ENCODE peak calls at places on chromosomes 6 and 20, in six cellular contexts. One of them, this sample, is unnamed.

GRCh38 chr6:14981960-14982359 is 263.9 kb upstream of the JARID2 start:
- DNase-seq in GM12892: no peak
- DNase-seq in GM12878: no peak
- DNase-seq in K562: peak
- DNase-seq in HepG2: no peak
- DNase-seq in H1: no peak
- DNase-seq in this sample: no peak

GRCh38 chr20:47809561-47809960 is 24.3 kb upstream of the SULF2 start:
- DNase-seq in GM12892: no peak
- DNase-seq in GM12878: no peak
- DNase-seq in H1: no peak
- DNase-seq in HepG2: no peak
- DNase-seq in K562: no peak
- DNase-seq in this sample: no peak

GRCh38 chr6:87887266-87887665 is 160.4 kb upstream of the SPACA1 start:
- DNase-seq in HepG2: no peak
- DNase-seq in K562: no peak
- DNase-seq in GM12892: no peak
- DNase-seq in GM12878: no peak
- DNase-seq in H1: no peak
- DNase-seq in this sample: no peak

GRCh38 chr6:40966860-40967259 is 72.2 kb downstream of the UNC5CL start:
- DNase-seq in GM12878: no peak
- DNase-seq in GM12892: no peak
- DNase-seq in HepG2: no peak
- DNase-seq in K562: no peak
- DNase-seq in H1: no peak
- DNase-seq in this sample: no peak

GRCh38 chr6:22152871-22153270 is 144.0 kb downstream of the PRL start:
- DNase-seq in H1: no peak
- DNase-seq in GM12892: no peak
- DNase-seq in K562: no peak
- DNase-seq in GM12878: no peak
- DNase-seq in HepG2: no peak
- DNase-seq in this sample: no peak

GRCh38 chr20:20359628-20360027 is 8.3 kb upstream of the INSM1 start:
- DNase-seq in K562: no peak
- DNase-seq in GM12892: no peak
- DNase-seq in HepG2: no peak
- DNase-seq in GM12878: no peak
- DNase-seq in H1: no peak
- DNase-seq in this sample: no peak

GRCh38 chr6:46078294-46078693 is 51.5 kb upstream of the ENPP4 start:
- DNase-seq in GM12878: no peak
- DNase-seq in GM12892: no peak
- DNase-seq in K562: no peak
- DNase-seq in H1: no peak
- DNase-seq in HepG2: no peak
- DNase-seq in this sample: no peak

GRCh38 chr20:46438156-46438750 is 31.8 kb upstream of the ELMO2 start:
- DNase-seq in GM12892: no peak
- DNase-seq in K562: peak
- DNase-seq in H1: no peak
- DNase-seq in HepG2: peak
- DNase-seq in GM12878: no peak
- DNase-seq in this sample: peak

GRCh38 chr20:59720013-59720412 is 115.7 kb downstream of the PHACTR3 start:
- DNase-seq in H1: no peak
- DNase-seq in GM12878: no peak
- DNase-seq in GM12892: no peak
- DNase-seq in HepG2: no peak
- DNase-seq in K562: no peak
- DNase-seq in this sample: no peak

GRCh38 chr6:53496797-53497196 is 48.1 kb downstream of the GCLC start:
- DNase-seq in K562: no peak
- DNase-seq in GM12878: no peak
- DNase-seq in GM12892: no peak
- DNase-seq in H1: no peak
- DNase-seq in HepG2: no peak
- DNase-seq in this sample: no peak

GRCh38 chr6:165721349-165721748 is 58.3 kb upstream of the PDE10A start:
- DNase-seq in H1: no peak
- DNase-seq in K562: no peak
- DNase-seq in GM12892: no peak
- DNase-seq in GM12878: no peak
- DNase-seq in HepG2: no peak
- DNase-seq in this sample: no peak

GRCh38 chr20:50708845-50709555 is 17.7 kb upstream of the RIPOR3 start:
- DNase-seq in GM12892: no peak
- DNase-seq in H1: no peak
- DNase-seq in HepG2: no peak
- DNase-seq in K562: no peak
- DNase-seq in GM12878: no peak
- DNase-seq in this sample: no peak

GRCh38 chr6:50128420-50129005 is 78.8 kb upstream of the DEFB112 start:
- DNase-seq in GM12878: no peak
- DNase-seq in K562: peak
- DNase-seq in H1: no peak
- DNase-seq in HepG2: peak
- DNase-seq in GM12892: no peak
- DNase-seq in this sample: no peak

GRCh38 chr20:50144362-50144761 is 9.2 kb downstream of the PEDS1 start:
- DNase-seq in GM12892: no peak
- DNase-seq in K562: no peak
- DNase-seq in H1: no peak
- DNase-seq in GM12878: no peak
- DNase-seq in HepG2: peak
- DNase-seq in this sample: no peak

GRCh38 chr6:137145421-137145820 is 28.0 kb downstream of the IL22RA2 start:
- DNase-seq in K562: no peak
- DNase-seq in GM12878: no peak
- DNase-seq in HepG2: no peak
- DNase-seq in H1: no peak
- DNase-seq in GM12892: no peak
- DNase-seq in this sample: no peak

GRCh38 chr20:25399038-25399430 is 8.4 kb upstream of the ABHD12 start:
- DNase-seq in H1: no peak
- DNase-seq in GM12892: no peak
- DNase-seq in GM12878: no peak
- DNase-seq in HepG2: peak
- DNase-seq in K562: peak
- DNase-seq in this sample: no peak

GRCh38 chr6:84017709-84018452 is 15.7 kb upstream of the MRAP2 start:
- DNase-seq in HepG2: no peak
- DNase-seq in K562: no peak
- DNase-seq in GM12878: no peak
- DNase-seq in H1: no peak
- DNase-seq in GM12892: no peak
- DNase-seq in this sample: no peak

GRCh38 chr6:20265842-20266241 is 53.6 kb upstream of the MBOAT1 start:
- DNase-seq in GM12878: no peak
- DNase-seq in GM12892: no peak
- DNase-seq in H1: no peak
- DNase-seq in K562: no peak
- DNase-seq in HepG2: no peak
- DNase-seq in this sample: no peak

GRCh38 chr6:29005183-29005885 is at the start of gene ZNF311:
- DNase-seq in GM12878: no peak
- DNase-seq in HepG2: no peak
- DNase-seq in K562: peak
- DNase-seq in GM12892: no peak
- DNase-seq in H1: no peak
- DNase-seq in this sample: no peak

GRCh38 chr6:159691133-159691962 is 1.7 kb downstream of the SOD2 start:
- DNase-seq in HepG2: peak
- DNase-seq in GM12892: no peak
- DNase-seq in K562: peak
- DNase-seq in H1: no peak
- DNase-seq in GM12878: peak
- DNase-seq in this sample: peak

GRCh38 chr20:24362080-24362479 is 107.3 kb upstream of the SYNDIG1 start:
- DNase-seq in H1: no peak
- DNase-seq in HepG2: no peak
- DNase-seq in GM12878: no peak
- DNase-seq in GM12892: no peak
- DNase-seq in K562: no peak
- DNase-seq in this sample: no peak

GRCh38 chr20:653590-654426 is 808 bp upstream of the SRXN1 start:
- DNase-seq in GM12892: no peak
- DNase-seq in H1: no peak
- DNase-seq in GM12878: no peak
- DNase-seq in HepG2: peak
- DNase-seq in K562: no peak
- DNase-seq in this sample: no peak

GRCh38 chr6:140174509-140174908 is 800.1 kb upstream of the CITED2 start:
- DNase-seq in GM12878: no peak
- DNase-seq in GM12892: no peak
- DNase-seq in K562: no peak
- DNase-seq in HepG2: no peak
- DNase-seq in H1: no peak
- DNase-seq in this sample: no peak

GRCh38 chr6:7621761-7622160 is 31.8 kb downstream of the SNRNP48 start:
- DNase-seq in K562: no peak
- DNase-seq in GM12878: no peak
- DNase-seq in HepG2: peak
- DNase-seq in GM12892: no peak
- DNase-seq in H1: no peak
- DNase-seq in this sample: no peak

GRCh38 chr6:7615611-7616383 is 25.8 kb downstream of the SNRNP48 start:
- DNase-seq in GM12892: no peak
- DNase-seq in H1: peak
- DNase-seq in GM12878: no peak
- DNase-seq in HepG2: peak
- DNase-seq in K562: peak
- DNase-seq in this sample: peak

DNA sequence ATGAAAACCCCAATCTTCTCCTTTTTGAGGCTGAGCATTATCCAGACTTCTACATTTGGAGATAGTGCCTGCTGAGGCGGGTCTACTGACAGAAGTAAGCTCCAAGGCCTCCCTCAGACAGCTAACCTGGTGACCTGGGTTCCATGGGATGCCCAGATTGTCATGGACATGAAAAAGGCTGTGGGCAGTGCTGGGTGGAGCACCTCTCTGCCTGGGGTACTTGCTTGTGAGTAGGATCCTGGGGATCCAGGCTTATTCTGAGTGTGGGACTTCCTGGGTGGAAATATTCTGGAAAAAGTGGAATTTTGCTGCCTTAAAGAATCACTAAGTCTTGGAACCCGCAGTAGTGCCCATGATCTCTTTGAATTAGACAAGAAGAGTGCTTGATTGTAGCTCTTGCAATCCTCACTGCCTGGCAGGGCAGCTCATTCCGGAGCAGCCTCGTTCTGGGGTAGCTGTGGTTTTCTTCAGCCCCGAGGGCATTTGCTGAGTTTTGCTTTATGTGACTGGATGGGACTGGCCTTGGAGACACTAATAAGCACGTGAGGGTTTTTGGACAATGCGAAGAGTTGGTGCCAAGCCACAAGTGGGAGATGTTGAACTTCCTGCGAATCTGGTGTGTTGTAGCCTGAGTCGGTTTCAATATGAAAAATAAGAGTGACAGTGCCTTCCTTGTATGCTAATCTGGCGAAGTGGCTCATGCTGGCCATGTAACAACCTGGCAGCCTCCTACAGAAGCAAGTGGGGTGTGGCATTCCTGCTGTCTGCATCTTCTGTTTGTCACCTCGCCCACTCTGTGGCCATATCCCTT is 28.2 kb downstream of the SNRNP48 start:
- DNase-seq in H1: no peak
- DNase-seq in GM12878: peak
- DNase-seq in GM12892: no peak
- DNase-seq in K562: no peak
- DNase-seq in HepG2: no peak
- DNase-seq in this sample: no peak
- TF ChIP-seq POLR2AphosphoS5 in H1: no peak
- TF ChIP-seq POLR2AphosphoS5 in GM12878: no peak
- TF ChIP-seq POLR2AphosphoS5 in GM12892: no peak
- TF ChIP-seq POLR2AphosphoS5 in K562: no peak
- TF ChIP-seq POLR2AphosphoS5 in HepG2: no peak
- TF ChIP-seq POLR2AphosphoS5 in this sample: no peak

GRCh38 chr6:33205172-33206026 is 944 bp downstream of the HSD17B8 start:
- DNase-seq in H1: no peak
- DNase-seq in K562: peak
- DNase-seq in GM12892: peak
- DNase-seq in HepG2: no peak
- DNase-seq in GM12878: no peak
- DNase-seq in this sample: no peak
- TF ChIP-seq TAF1 in H1: no peak
- TF ChIP-seq TAF1 in K562: no peak
- TF ChIP-seq TAF1 in GM12892: no peak
- TF ChIP-seq TAF1 in HepG2: no peak
- TF ChIP-seq TAF1 in GM12878: no peak
- TF ChIP-seq TAF1 in this sample: no peak

GRCh38 chr20:9244811-9245210 is 175.9 kb downstream of the PLCB4 start:
- DNase-seq in GM12878: no peak
- DNase-seq in HepG2: no peak
- DNase-seq in K562: no peak
- DNase-seq in H1: no peak
- DNase-seq in GM12892: no peak
- DNase-seq in this sample: no peak
- TF ChIP-seq POLR2A in GM12878: no peak
- TF ChIP-seq POLR2A in HepG2: no peak
- TF ChIP-seq POLR2A in K562: no peak
- TF ChIP-seq POLR2A in H1: no peak
- TF ChIP-seq POLR2A in GM12892: no peak
- TF ChIP-seq POLR2A in this sample: no peak

GRCh38 chr6:18362058-18362561 is 25.0 kb upstream of the RNF144B start:
- DNase-seq in GM12878: no peak
- DNase-seq in GM12892: no peak
- DNase-seq in K562: no peak
- DNase-seq in HepG2: no peak
- DNase-seq in H1: no peak
- DNase-seq in this sample: no peak
- TF ChIP-seq POLR2AphosphoS5 in GM12878: no peak
- TF ChIP-seq POLR2AphosphoS5 in GM12892: no peak
- TF ChIP-seq POLR2AphosphoS5 in K562: no peak
- TF ChIP-seq POLR2AphosphoS5 in HepG2: no peak
- TF ChIP-seq POLR2AphosphoS5 in H1: no peak
- TF ChIP-seq POLR2AphosphoS5 in this sample: no peak

GRCh38 chr6:5036309-5036708 is 32.5 kb upstream of the RPP40 start:
- DNase-seq in GM12878: no peak
- DNase-seq in K562: peak
- DNase-seq in H1: no peak
- DNase-seq in GM12892: no peak
- DNase-seq in HepG2: peak
- DNase-seq in this sample: no peak
- TF ChIP-seq TAF1 in GM12878: no peak
- TF ChIP-seq TAF1 in K562: no peak
- TF ChIP-seq TAF1 in H1: no peak
- TF ChIP-seq TAF1 in GM12892: no peak
- TF ChIP-seq TAF1 in HepG2: no peak
- TF ChIP-seq TAF1 in this sample: no peak